ENCODE peak calls at places on chromosomes 7 and 10, in eight cellular contexts. One of them, this sample, is unnamed.

GRCh38 chr10:10798543-10799192 is 219.0 kb upstream of the CELF2 start:
- DNase-seq in neural progenitor cell: peak; percentile 33
- DNase-seq in hepatocyte: no peak
- DNase-seq in BE2C: no peak
- DNase-seq in SK-N-SH: no peak
- DNase-seq in astrocyte: no peak
- DNase-seq in fibroblast of lung: peak; percentile 24
- DNase-seq in IMR-90: no peak
- DNase-seq in this sample: no peak

GRCh38 chr10:80356563-80356999 is at the start of the genes DYDC1 and DYDC2:
- DNase-seq in astrocyte: peak; percentile 3
- DNase-seq in BE2C: peak; percentile 60
- DNase-seq in hepatocyte: peak; percentile 81
- DNase-seq in IMR-90: no peak
- DNase-seq in neural progenitor cell: peak; percentile 94
- DNase-seq in SK-N-SH: peak; percentile 83
- DNase-seq in fibroblast of lung: peak; percentile 10
- DNase-seq in this sample: peak; percentile 56

GRCh38 chr10:102645741-102646609 is 1.7 kb downstream of the TRIM8 start:
- DNase-seq in IMR-90: peak; percentile 96
- DNase-seq in hepatocyte: peak; percentile 88
- DNase-seq in astrocyte: peak; percentile 94
- DNase-seq in neural progenitor cell: peak; percentile 64
- DNase-seq in BE2C: peak; percentile 67
- DNase-seq in fibroblast of lung: peak; percentile 99
- DNase-seq in SK-N-SH: peak; percentile 66
- DNase-seq in this sample: peak; percentile 93

GRCh38 chr10:61296161-61296560 is 157.0 kb downstream of the TMEM26 start:
- DNase-seq in BE2C: no peak
- DNase-seq in fibroblast of lung: no peak
- DNase-seq in SK-N-SH: no peak
- DNase-seq in IMR-90: no peak
- DNase-seq in hepatocyte: no peak
- DNase-seq in astrocyte: no peak
- DNase-seq in neural progenitor cell: no peak
- DNase-seq in this sample: no peak

GRCh38 chr10:95513941-95514392 is 47.2 kb downstream of the SORBS1 start:
- DNase-seq in fibroblast of lung: peak; percentile 27
- DNase-seq in SK-N-SH: no peak
- DNase-seq in hepatocyte: no peak
- DNase-seq in neural progenitor cell: no peak
- DNase-seq in IMR-90: peak; percentile 10
- DNase-seq in astrocyte: peak; percentile 79
- DNase-seq in BE2C: no peak
- DNase-seq in this sample: peak; percentile 77

GRCh38 chr10:17265468-17265867 is 37.4 kb downstream of the VIM start:
- DNase-seq in hepatocyte: no peak
- DNase-seq in neural progenitor cell: no peak
- DNase-seq in IMR-90: peak; percentile 10
- DNase-seq in BE2C: no peak
- DNase-seq in fibroblast of lung: no peak
- DNase-seq in astrocyte: no peak
- DNase-seq in SK-N-SH: no peak
- DNase-seq in this sample: no peak

GRCh38 chr10:101062231-101063161 is 707 bp downstream of the KAZALD1 start:
- DNase-seq in BE2C: peak; percentile 89
- DNase-seq in astrocyte: no peak
- DNase-seq in SK-N-SH: peak; percentile 59
- DNase-seq in hepatocyte: peak; percentile 89
- DNase-seq in fibroblast of lung: peak; percentile 44
- DNase-seq in IMR-90: peak; percentile 43
- DNase-seq in neural progenitor cell: peak; percentile 90
- DNase-seq in this sample: peak; percentile 74

GRCh38 chr7:156950381-156950858 is 908 bp downstream of the NOM1 start:
- DNase-seq in IMR-90: peak; percentile 3
- DNase-seq in SK-N-SH: no peak
- DNase-seq in astrocyte: peak; percentile 13
- DNase-seq in neural progenitor cell: no peak
- DNase-seq in hepatocyte: no peak
- DNase-seq in BE2C: no peak
- DNase-seq in fibroblast of lung: no peak
- DNase-seq in this sample: no peak

GRCh38 chr10:4512557-4513286 is 313.3 kb upstream of the AKR1E2 start:
- DNase-seq in fibroblast of lung: peak; percentile 90
- DNase-seq in astrocyte: peak; percentile 49
- DNase-seq in BE2C: peak; percentile 8
- DNase-seq in IMR-90: peak; percentile 71
- DNase-seq in hepatocyte: peak; percentile 66
- DNase-seq in SK-N-SH: peak; percentile 34
- DNase-seq in neural progenitor cell: peak; percentile 48
- DNase-seq in this sample: peak; percentile 42

GRCh38 chr10:9342865-9343450 is 1288.5 kb downstream of the GATA3 start:
- DNase-seq in hepatocyte: peak; percentile 67
- DNase-seq in IMR-90: peak; percentile 42
- DNase-seq in SK-N-SH: peak; percentile 31
- DNase-seq in fibroblast of lung: peak; percentile 65
- DNase-seq in BE2C: no peak
- DNase-seq in neural progenitor cell: peak; percentile 84
- DNase-seq in astrocyte: peak; percentile 24
- DNase-seq in this sample: no peak

GRCh38 chr10:3399756-3400155 is 227.2 kb upstream of the PITRM1 start:
- DNase-seq in BE2C: no peak
- DNase-seq in SK-N-SH: peak; percentile 37
- DNase-seq in fibroblast of lung: no peak
- DNase-seq in neural progenitor cell: no peak
- DNase-seq in astrocyte: no peak
- DNase-seq in hepatocyte: no peak
- DNase-seq in IMR-90: peak; percentile 10
- DNase-seq in this sample: no peak

GRCh38 chr7:128425851-128426250 is 16.1 kb upstream of the IMPDH1 start:
- DNase-seq in astrocyte: no peak
- DNase-seq in fibroblast of lung: peak; percentile 66
- DNase-seq in BE2C: peak; percentile 78
- DNase-seq in SK-N-SH: peak; percentile 83
- DNase-seq in neural progenitor cell: peak; percentile 72
- DNase-seq in hepatocyte: peak; percentile 74
- DNase-seq in IMR-90: peak; percentile 52
- DNase-seq in this sample: peak; percentile 18

GRCh38 chr10:112763916-112764520 is 186.0 kb upstream of the TCF7L2 start:
- DNase-seq in IMR-90: peak; percentile 83
- DNase-seq in neural progenitor cell: no peak
- DNase-seq in SK-N-SH: no peak
- DNase-seq in astrocyte: peak; percentile 96
- DNase-seq in hepatocyte: no peak
- DNase-seq in BE2C: no peak
- DNase-seq in fibroblast of lung: peak; percentile 68
- DNase-seq in this sample: peak; percentile 63

GRCh38 chr7:129768614-129769399 is 157.3 kb downstream of the NRF1 start:
- DNase-seq in neural progenitor cell: no peak
- DNase-seq in IMR-90: no peak
- DNase-seq in hepatocyte: no peak
- DNase-seq in BE2C: no peak
- DNase-seq in fibroblast of lung: no peak
- DNase-seq in astrocyte: no peak
- DNase-seq in SK-N-SH: no peak
- DNase-seq in this sample: no peak

GRCh38 chr7:132065193-132065972 is 509.0 kb upstream of the PODXL start:
- DNase-seq in IMR-90: peak; percentile 95
- DNase-seq in BE2C: peak; percentile 24
- DNase-seq in fibroblast of lung: peak; percentile 94
- DNase-seq in neural progenitor cell: no peak
- DNase-seq in SK-N-SH: peak; percentile 41
- DNase-seq in hepatocyte: peak; percentile 83
- DNase-seq in astrocyte: peak; percentile 97
- DNase-seq in this sample: peak; percentile 89

GRCh38 chr7:44145419-44145968 is 4.4 kb upstream of the MYL7 start:
- DNase-seq in hepatocyte: no peak
- DNase-seq in fibroblast of lung: no peak
- DNase-seq in SK-N-SH: peak; percentile 78
- DNase-seq in neural progenitor cell: peak; percentile 61
- DNase-seq in BE2C: no peak
- DNase-seq in astrocyte: no peak
- DNase-seq in IMR-90: no peak
- DNase-seq in this sample: no peak

GRCh38 chr7:32058017-32058416 is 12.2 kb downstream of the PDE1C start:
- DNase-seq in hepatocyte: no peak
- DNase-seq in fibroblast of lung: no peak
- DNase-seq in IMR-90: no peak
- DNase-seq in BE2C: no peak
- DNase-seq in SK-N-SH: no peak
- DNase-seq in neural progenitor cell: no peak
- DNase-seq in astrocyte: peak; percentile 49
- DNase-seq in this sample: no peak

DNA sequence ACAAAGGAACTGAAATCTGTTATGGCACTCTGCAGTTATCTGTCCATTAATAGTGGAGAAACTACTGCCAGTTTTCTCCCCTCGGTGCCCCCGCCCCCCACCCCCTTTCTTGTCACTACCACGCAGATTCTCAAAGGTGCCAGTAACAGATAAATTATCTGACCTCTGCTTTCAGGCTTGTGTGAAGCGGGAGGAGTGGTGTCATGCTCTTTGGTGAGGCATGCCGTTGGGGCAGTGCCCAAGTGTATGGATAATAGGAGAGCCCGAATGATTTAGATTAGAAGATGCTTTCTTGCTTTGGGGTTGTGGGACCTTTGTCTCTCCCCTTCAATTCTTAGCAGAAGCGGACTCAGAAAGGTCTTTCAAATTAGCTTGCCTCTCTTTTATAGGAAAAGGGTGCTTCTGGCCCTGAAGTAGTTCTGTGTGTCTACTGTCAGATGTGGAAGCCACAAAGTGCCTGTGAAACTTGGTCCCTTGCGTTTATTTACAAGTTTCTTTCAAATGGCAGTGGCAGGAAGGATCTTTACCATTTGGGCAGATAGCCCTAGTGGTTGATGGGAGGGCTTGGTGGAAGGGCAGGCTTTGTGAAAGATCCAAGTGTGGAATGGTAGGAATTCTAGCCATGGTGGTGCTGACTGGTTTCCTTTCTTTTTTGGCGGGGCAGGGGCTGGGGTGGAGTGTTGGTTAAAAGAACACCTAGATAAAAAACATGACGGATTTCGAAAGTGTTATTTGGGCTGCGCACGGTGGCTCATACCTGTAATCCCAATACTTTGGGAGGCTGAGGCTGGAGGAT is 26.8 kb downstream of the AUTS2 start:
- DNase-seq in astrocyte: no peak
- DNase-seq in SK-N-SH: no peak
- DNase-seq in fibroblast of lung: no peak
- DNase-seq in IMR-90: no peak
- DNase-seq in neural progenitor cell: no peak
- DNase-seq in BE2C: no peak
- DNase-seq in hepatocyte: no peak
- DNase-seq in this sample: no peak
- H3K9me3 ChIP-seq in astrocyte: no peaks in the 10 kb centered on the region
- H3K9me3 ChIP-seq in SK-N-SH: no peaks in the 10 kb centered on the region
- H3K9me3 ChIP-seq in fibroblast of lung: no peaks in the 10 kb centered on the region
- H3K9me3 ChIP-seq in IMR-90: no peaks in the 10 kb centered on the region
- H3K9me3 ChIP-seq in neural progenitor cell: no peaks in the 10 kb centered on the region
- H3K9me3 ChIP-seq in BE2C: no peaks in the 10 kb centered on the region
- H3K9me3 ChIP-seq in hepatocyte: no peaks in the 10 kb centered on the region
- H3K9me3 ChIP-seq in this sample: no peaks in the 10 kb centered on the region

DNA sequence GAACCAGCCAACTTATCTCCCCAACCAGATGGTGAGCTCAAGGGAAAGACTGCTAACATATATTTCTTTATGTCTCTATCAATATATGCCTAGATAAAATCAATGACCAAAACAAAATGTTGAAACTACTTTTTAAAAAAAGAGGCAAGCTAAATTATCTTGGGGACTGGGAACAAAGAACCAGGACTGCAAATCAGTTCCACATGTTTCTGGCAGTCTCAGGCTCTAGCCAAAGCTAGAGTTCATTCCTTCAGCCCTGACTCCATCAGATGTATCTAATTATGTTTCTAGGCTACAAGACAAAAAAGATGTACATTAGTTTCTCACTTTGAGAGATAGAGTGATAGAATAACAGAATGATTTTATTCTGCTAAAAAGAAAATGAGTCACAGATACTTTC is 1290.3 kb upstream of the SORCS1 start:
- DNase-seq in SK-N-SH: peak; percentile 46
- DNase-seq in neural progenitor cell: no peak
- DNase-seq in fibroblast of lung: no peak
- DNase-seq in BE2C: no peak
- DNase-seq in hepatocyte: no peak
- DNase-seq in IMR-90: no peak
- DNase-seq in astrocyte: no peak
- DNase-seq in this sample: no peak
- H3K9me3 ChIP-seq in SK-N-SH: no peaks in the 10 kb centered on the region
- H3K9me3 ChIP-seq in neural progenitor cell: no peaks in the 10 kb centered on the region
- H3K9me3 ChIP-seq in fibroblast of lung: no peaks in the 10 kb centered on the region
- H3K9me3 ChIP-seq in BE2C: no peaks in the 10 kb centered on the region
- H3K9me3 ChIP-seq in hepatocyte: no peaks in the 10 kb centered on the region
- H3K9me3 ChIP-seq in IMR-90: no peaks in the 10 kb centered on the region
- H3K9me3 ChIP-seq in astrocyte: no peaks in the 10 kb centered on the region
- H3K9me3 ChIP-seq in this sample: no peaks in the 10 kb centered on the region

GRCh38 chr7:96599288-96599936 is 110.2 kb downstream of the SEM1 start:
- DNase-seq in SK-N-SH: no peak
- DNase-seq in neural progenitor cell: peak; percentile 31
- DNase-seq in fibroblast of lung: no peak
- DNase-seq in hepatocyte: no peak
- DNase-seq in astrocyte: no peak
- DNase-seq in IMR-90: no peak
- DNase-seq in BE2C: no peak
- DNase-seq in this sample: no peak
- H3K9me3 ChIP-seq in SK-N-SH: no peaks in the 10 kb centered on the region
- H3K9me3 ChIP-seq in neural progenitor cell: no peaks in the 10 kb centered on the region
- H3K9me3 ChIP-seq in fibroblast of lung: no peaks in the 10 kb centered on the region
- H3K9me3 ChIP-seq in hepatocyte: no peaks in the 10 kb centered on the region
- H3K9me3 ChIP-seq in astrocyte: no peaks in the 10 kb centered on the region
- H3K9me3 ChIP-seq in IMR-90: no peaks in the 10 kb centered on the region
- H3K9me3 ChIP-seq in BE2C: no peaks in the 10 kb centered on the region
- H3K9me3 ChIP-seq in this sample: no peaks in the 10 kb centered on the region

GRCh38 chr10:124127965-124128810 is 34.8 kb upstream of the CHST15 start:
- DNase-seq in fibroblast of lung: no peak
- DNase-seq in SK-N-SH: no peak
- DNase-seq in neural progenitor cell: no peak
- DNase-seq in hepatocyte: peak; percentile 32
- DNase-seq in astrocyte: no peak
- DNase-seq in BE2C: no peak
- DNase-seq in IMR-90: no peak
- DNase-seq in this sample: no peak

GRCh38 chr10:124127563-124127962 is 34.2 kb upstream of the CHST15 start:
- DNase-seq in fibroblast of lung: no peak
- DNase-seq in astrocyte: no peak
- DNase-seq in neural progenitor cell: no peak
- DNase-seq in BE2C: no peak
- DNase-seq in hepatocyte: no peak
- DNase-seq in SK-N-SH: no peak
- DNase-seq in IMR-90: no peak
- DNase-seq in this sample: no peak

GRCh38 chr10:124129471-124129870 is 36.1 kb upstream of the CHST15 start:
- DNase-seq in fibroblast of lung: no peak
- DNase-seq in IMR-90: no peak
- DNase-seq in BE2C: no peak
- DNase-seq in SK-N-SH: no peak
- DNase-seq in hepatocyte: no peak
- DNase-seq in astrocyte: no peak
- DNase-seq in neural progenitor cell: no peak
- DNase-seq in this sample: no peak

GRCh38 chr10:124130198-124130597 is 36.8 kb upstream of the CHST15 start:
- DNase-seq in neural progenitor cell: no peak
- DNase-seq in SK-N-SH: no peak
- DNase-seq in hepatocyte: no peak
- DNase-seq in IMR-90: no peak
- DNase-seq in astrocyte: no peak
- DNase-seq in BE2C: no peak
- DNase-seq in fibroblast of lung: no peak
- DNase-seq in this sample: no peak

GRCh38 chr10:124128811-124129145 is 35.4 kb upstream of the CHST15 start:
- DNase-seq in hepatocyte: no peak
- DNase-seq in neural progenitor cell: no peak
- DNase-seq in fibroblast of lung: no peak
- DNase-seq in BE2C: no peak
- DNase-seq in IMR-90: no peak
- DNase-seq in SK-N-SH: no peak
- DNase-seq in astrocyte: no peak
- DNase-seq in this sample: no peak
- H3K9me3 ChIP-seq in hepatocyte: no peaks in the 10 kb centered on the region
- H3K9me3 ChIP-seq in neural progenitor cell: no peaks in the 10 kb centered on the region
- H3K9me3 ChIP-seq in fibroblast of lung: no peaks in the 10 kb centered on the region
- H3K9me3 ChIP-seq in BE2C: no peaks in the 10 kb centered on the region
- H3K9me3 ChIP-seq in IMR-90: peaks cover 8% of the 10 kb centered on the region
- H3K9me3 ChIP-seq in SK-N-SH: no peaks in the 10 kb centered on the region
- H3K9me3 ChIP-seq in astrocyte: no peaks in the 10 kb centered on the region
- H3K9me3 ChIP-seq in this sample: no peaks in the 10 kb centered on the region

This sample was measured in MG63.